ENCODE peak calls at places on chromosomes 2 and 18, in eight cellular contexts. M, N, U, R, D, I, B and O are unnamed samples.

GRCh38 chr2:163347982-163348842 is 387.6 kb downstream of the FIGN start:
- DNase-seq in M (peak), N (peak), U (peak), R (no peak), D (peak), I (peak), B (peak), O (no peak)

GRCh38 chr2:211408485-211408884 is 852.1 kb downstream of the CPS1 start:
- DNase-seq in M (no peak), N (peak), U (no peak), R (no peak), D (peak), I (no peak), B (peak), O (no peak)

GRCh38 chr2:179344280-179344961 is 79.8 kb upstream of the SESTD1 start:
- DNase-seq in M (no peak), N (peak), U (peak), R (no peak), D (no peak), I (peak), B (peak), O (no peak)

GRCh38 chr2:160085662-160086061 is 23.2 kb upstream of the PLA2R1 start:
- DNase-seq in M (no peak), N (no peak), U (no peak), R (no peak), D (no peak), I (no peak), B (no peak), O (peak)

GRCh38 chr18:68417826-68418225 is 297.1 kb downstream of the TMX3 start:
- DNase-seq in M (no peak), N (peak), U (no peak), R (no peak), D (no peak), I (no peak), B (peak), O (no peak)

GRCh38 chr2:171598713-171599319 is 76.5 kb downstream of the CYBRD1 start:
- DNase-seq in M (peak), N (peak), U (peak), R (peak), D (peak), I (peak), B (peak), O (peak)

GRCh38 chr2:14634885-14635871 is 2.7 kb downstream of the LRATD1 start:
- DNase-seq in M (peak), N (peak), U (no peak), R (no peak), D (peak), I (peak), B (peak), O (no peak)

GRCh38 chr2:8669157-8669852 is 12.6 kb upstream of the ID2 start:
- DNase-seq in M (no peak), N (peak), U (no peak), R (no peak), D (no peak), I (peak), B (peak), O (no peak)

GRCh38 chr2:232038251-232038897 is 76.9 kb downstream of the DIS3L2 start:
- DNase-seq in M (no peak), N (peak), U (no peak), R (no peak), D (no peak), I (no peak), B (peak), O (no peak)

GRCh38 chr2:10191554-10191953 is 69.0 kb downstream of the RRM2 start:
- DNase-seq in M (no peak), N (no peak), U (no peak), R (no peak), D (no peak), I (no peak), B (no peak), O (no peak)

GRCh38 chr18:31176531-31176930 is 13.9 kb upstream of the DSC1 start:
- DNase-seq in M (no peak), N (no peak), U (no peak), R (no peak), D (no peak), I (no peak), B (no peak), O (no peak)

GRCh38 chr2:190871539-190871938 is 9.1 kb upstream of the GLS start:
- DNase-seq in M (no peak), N (peak), U (no peak), R (no peak), D (no peak), I (no peak), B (peak), O (no peak)

GRCh38 chr2:70620020-70620419 is 66.4 kb upstream of the TGFA start:
- DNase-seq in M (no peak), N (no peak), U (no peak), R (no peak), D (no peak), I (no peak), B (no peak), O (no peak)

GRCh38 chr2:202574541-202574940 is 60.2 kb upstream of the FAM117B start:
- DNase-seq in M (no peak), N (peak), U (no peak), R (no peak), D (no peak), I (no peak), B (no peak), O (no peak)

GRCh38 chr18:7000484-7001096 is 117.0 kb downstream of the LAMA1 start:
- DNase-seq in M (no peak), N (peak), U (peak), R (no peak), D (no peak), I (peak), B (peak), O (peak)

GRCh38 chr18:10519999-10520935 is 5.6 kb upstream of the NAPG start:
- DNase-seq in M (peak), N (peak), U (peak), R (peak), D (peak), I (peak), B (peak), O (peak)

GRCh38 chr18:13138822-13139139 is 79.8 kb upstream of the LDLRAD4 start:
- DNase-seq in M (no peak), N (no peak), U (no peak), R (no peak), D (no peak), I (no peak), B (no peak), O (no peak)

GRCh38 chr2:174180165-174180724 is 68.1 kb downstream of the OLA1 start:
- DNase-seq in M (no peak), N (no peak), U (no peak), R (no peak), D (no peak), I (no peak), B (no peak), O (no peak)